ENCODE peak calls at places on chromosomes 1 and 21, in four cellular contexts. G, Z, N and L are unnamed samples.

GRCh38 chr1:84585803-84586202 is 11.6 kb upstream of the CTBS start:
- DNase-seq in G (no peak), Z (no peak), N (no peak), L (no peak)

GRCh38 chr1:78520216-78520615 is 29.4 kb downstream of the PTGFR start:
- DNase-seq in G (no peak), Z (no peak), N (no peak), L (no peak)

GRCh38 chr1:90879281-90879680 is 142.6 kb downstream of the ZNF644 start:
- DNase-seq in G (no peak), Z (no peak), N (no peak), L (no peak)

GRCh38 chr1:3841491-3841890 is 15.5 kb downstream of the CEP104 start:
- DNase-seq in G (no peak), Z (no peak), N (no peak), L (no peak)

GRCh38 chr1:6918286-6918907 is 133.1 kb downstream of the CAMTA1 start:
- DNase-seq in G (no peak), Z (no peak), N (no peak), L (no peak)

GRCh38 chr1:233328661-233329498 is 1.4 kb downstream of the MAP3K21 start:
- DNase-seq in G (no peak), Z (peak; percentile 16), N (peak; percentile 72), L (no peak)

GRCh38 chr1:24052119-24052695 is 59.7 kb downstream of the MYOM3 start:
- DNase-seq in G (no peak), Z (no peak), N (peak; percentile 35), L (no peak)

GRCh38 chr1:68442822-68443556 is 6.8 kb downstream of the RPE65 start:
- DNase-seq in G (peak; percentile 49), Z (peak; percentile 13), N (no peak), L (peak; percentile 34)

GRCh38 chr1:216903389-216903754 is 180.1 kb upstream of the ESRRG start:
- DNase-seq in G (peak; percentile 31), Z (no peak), N (no peak), L (no peak)

GRCh38 chr1:86846166-86846647 is 67.7 kb downstream of the SELENOF start:
- DNase-seq in G (peak; percentile 51), Z (peak; percentile 24), N (no peak), L (no peak)

GRCh38 chr21:17610862-17611261 is 1.8 kb downstream of the BTG3 start:
- DNase-seq in G (no peak), Z (peak; percentile 11), N (no peak), L (no peak)

GRCh38 chr1:235631816-235632215 is 17.8 kb downstream of the GNG4 start:
- DNase-seq in G (no peak), Z (no peak), N (no peak), L (no peak)

GRCh38 chr1:160114085-160114484 is 1.5 kb upstream of the ATP1A2 start:
- DNase-seq in G (no peak), Z (peak; percentile 60), N (no peak), L (no peak)

GRCh38 chr1:109630881-109631512 is 11.4 kb downstream of the AMPD2 start:
- DNase-seq in G (no peak), Z (no peak), N (no peak), L (no peak)

GRCh38 chr1:67679691-67680090 is 5.3 kb upstream of the GADD45A start:
- DNase-seq in G (no peak), Z (no peak), N (no peak), L (no peak)

GRCh38 chr21:43978060-43978459 is 34.0 kb upstream of the TRAPPC10 start:
- DNase-seq in G (no peak), Z (no peak), N (no peak), L (no peak)

GRCh38 chr1:9101510-9102146 is 27.3 kb downstream of the GPR157 start:
- DNase-seq in G (peak; percentile 44), Z (peak; percentile 35), N (no peak), L (peak; percentile 6)

GRCh38 chr1:234659538-234659937 is 49.6 kb upstream of the IRF2BP2 start:
- DNase-seq in G (peak; percentile 56), Z (no peak), N (no peak), L (peak; percentile 40)

GRCh38 chr1:97412155-97412554 is 508.7 kb downstream of the DPYD start:
- DNase-seq in G (no peak), Z (no peak), N (no peak), L (no peak)

GRCh38 chr1:161486806-161487482 is 18.3 kb upstream of the FCGR2A start:
- DNase-seq in G (peak; percentile 30), Z (peak; percentile 55), N (no peak), L (peak; percentile 35)

GRCh38 chr1:27648602-27649305 is 13.8 kb upstream of the FGR start:
- DNase-seq in G (no peak), Z (no peak), N (no peak), L (no peak)

GRCh38 chr1:174769961-174770549 is 229.7 kb upstream of the CACYBP start:
- DNase-seq in G (peak; percentile 12), Z (peak; percentile 43), N (no peak), L (peak; percentile 27)

GRCh38 chr1:115398745-115399144 is 60.7 kb upstream of the NGF start:
- DNase-seq in G (no peak), Z (no peak), N (no peak), L (no peak)